ENCODE peak calls at places on chromosomes 11 and 22, in eight cellular contexts. B is heart right ventricle, K is frontal cortex, M is Ammon's horn, V is GM18507, I is adrenal gland, N is cardiac muscle cell, Z is DMS 273 treated with DMSO at 0.1 percent for 48 hours. O is an unnamed sample.

GRCh38 chr11:124920870-124921609 is 2.0 kb downstream of the HEPN1 start:
- DNase-seq in B (peak), K (peak), M (no peak), V (peak), I (peak), N (peak), Z (no peak), O (no peak)

GRCh38 chr11:8329336-8329735 is 65.7 kb upstream of the LMO1 start:
- DNase-seq in B (no peak), K (no peak), M (no peak), V (no peak), I (no peak), N (no peak), Z (no peak), O (no peak)

GRCh38 chr11:1863352-1864215 is 10.7 kb downstream of the LSP1 start:
- DNase-seq in B (peak), K (peak), M (peak), V (no peak), I (peak), N (peak), Z (no peak), O (peak)

GRCh38 chr11:72038491-72038890 is 39.8 kb downstream of the IL18BP start:
- DNase-seq in B (peak), K (peak), M (peak), V (no peak), I (peak), N (no peak), Z (no peak), O (peak)

GRCh38 chr11:70066136-70066520 is 12.0 kb upstream of the ANO1 start:
- DNase-seq in B (no peak), K (no peak), M (no peak), V (no peak), I (no peak), N (no peak), Z (no peak), O (no peak)

GRCh38 chr22:17974703-17975372 is 49.5 kb downstream of the MICAL3 start:
- DNase-seq in B (no peak), K (no peak), M (no peak), V (no peak), I (no peak), N (no peak), Z (no peak), O (no peak)

GRCh38 chr11:86265194-86265593 is 20.6 kb downstream of the EED start:
- DNase-seq in B (no peak), K (no peak), M (no peak), V (no peak), I (no peak), N (no peak), Z (no peak), O (no peak)

GRCh38 chr11:1714908-1715885 is 18.2 kb downstream of the KRTAP5-6 start:
- DNase-seq in B (peak), K (no peak), M (no peak), V (no peak), I (peak), N (no peak), Z (no peak), O (no peak)

GRCh38 chr11:36239636-36240035 is 49.6 kb downstream of the COMMD9 start:
- DNase-seq in B (no peak), K (no peak), M (peak), V (no peak), I (no peak), N (no peak), Z (no peak), O (no peak)

GRCh38 chr22:17098379-17098819 is 13.6 kb downstream of the IL17RA start:
- DNase-seq in B (no peak), K (no peak), M (peak), V (no peak), I (no peak), N (no peak), Z (no peak), O (no peak)

GRCh38 chr11:35383953-35384352 is 35.4 kb downstream of the SLC1A2 start:
- DNase-seq in B (no peak), K (no peak), M (no peak), V (no peak), I (no peak), N (no peak), Z (no peak), O (no peak)

GRCh38 chr11:67264886-67265632 is 1.2 kb upstream of the GRK2 start:
- DNase-seq in B (no peak), K (no peak), M (no peak), V (no peak), I (peak), N (no peak), Z (no peak), O (no peak)

GRCh38 chr11:42498971-42499370 is 812.8 kb upstream of the API5 start:
- DNase-seq in B (no peak), K (no peak), M (no peak), V (no peak), I (no peak), N (no peak), Z (no peak), O (no peak)

GRCh38 chr22:49546811-49547585 is 280.7 kb downstream of the BRD1 start:
- DNase-seq in B (no peak), K (no peak), M (no peak), V (no peak), I (no peak), N (no peak), Z (no peak), O (no peak)

GRCh38 chr11:104623518-104623917 is 274.7 kb downstream of the CASP12 start:
- DNase-seq in B (no peak), K (no peak), M (no peak), V (no peak), I (no peak), N (no peak), Z (no peak), O (no peak)

GRCh38 chr11:34907934-34908593 is 8.1 kb downstream of the APIP start:
- DNase-seq in B (no peak), K (no peak), M (no peak), V (no peak), I (no peak), N (no peak), Z (no peak), O (no peak)

GRCh38 chr22:48045369-48045768 is 1282.9 kb downstream of the TBC1D22A start:
- DNase-seq in B (no peak), K (no peak), M (no peak), V (peak), I (no peak), N (no peak), Z (no peak), O (no peak)

GRCh38 chr22:25548866-25549464 is 15.5 kb upstream of the GRK3 start:
- DNase-seq in B (no peak), K (no peak), M (no peak), V (no peak), I (no peak), N (no peak), Z (no peak), O (no peak)

GRCh38 chr11:7577226-7577882 is 63.6 kb downstream of the PPFIBP2 start:
- DNase-seq in B (peak), K (no peak), M (peak), V (no peak), I (no peak), N (no peak), Z (no peak), O (no peak)

GRCh38 chr22:36571991-36572390 is 43.0 kb upstream of the EIF3D start:
- DNase-seq in B (no peak), K (no peak), M (no peak), V (no peak), I (no peak), N (no peak), Z (no peak), O (no peak)

GRCh38 chr22:40411506-40411861 is 41.1 kb downstream of the SGSM3 start:
- DNase-seq in B (no peak), K (no peak), M (no peak), V (no peak), I (no peak), N (no peak), Z (no peak), O (no peak)

GRCh38 chr11:19382131-19382611 is 141.4 kb upstream of the E2F8 start:
- DNase-seq in B (no peak), K (no peak), M (peak), V (no peak), I (no peak), N (no peak), Z (no peak), O (no peak)

GRCh38 chr11:66317322-66317765 is 500 bp upstream of the CD248 start:
- DNase-seq in B (peak), K (no peak), M (no peak), V (no peak), I (no peak), N (peak), Z (no peak), O (peak)

GRCh38 chr11:106088896-106089295 is 11.4 kb downstream of the AASDHPPT start:
- DNase-seq in B (no peak), K (no peak), M (no peak), V (no peak), I (no peak), N (no peak), Z (no peak), O (no peak)

GRCh38 chr11:8267280-8267679 is 3.6 kb upstream of the LMO1 start:
- DNase-seq in B (no peak), K (no peak), M (no peak), V (no peak), I (no peak), N (no peak), Z (no peak), O (no peak)

GRCh38 chr22:45129703-45130524 is 33.8 kb upstream of the NUP50 start:
- DNase-seq in B (no peak), K (peak), M (no peak), V (no peak), I (no peak), N (no peak), Z (no peak), O (no peak)

GRCh38 chr11:120519474-120519873 is 7.9 kb downstream of the GRIK4 start:
- DNase-seq in B (no peak), K (no peak), M (no peak), V (no peak), I (no peak), N (no peak), Z (no peak), O (no peak)

GRCh38 chr22:29524440-29525191 is 28.9 kb downstream of the THOC5 start:
- DNase-seq in B (peak), K (no peak), M (no peak), V (peak), I (peak), N (peak), Z (no peak), O (no peak)

GRCh38 chr11:61739966-61740365 is 12.5 kb upstream of the MYRF start:
- DNase-seq in B (no peak), K (no peak), M (no peak), V (no peak), I (no peak), N (no peak), Z (no peak), O (no peak)

GRCh38 chr22:46269564-46269963 is 1.8 kb downstream of the TTC38 start:
- DNase-seq in B (no peak), K (no peak), M (no peak), V (no peak), I (no peak), N (no peak), Z (no peak), O (no peak)

GRCh38 chr22:18021431-18021830 is 2.9 kb downstream of the MICAL3 start:
- DNase-seq in B (no peak), K (no peak), M (no peak), V (no peak), I (no peak), N (no peak), Z (no peak), O (no peak)

GRCh38 chr11:76806131-76806530 is 23.0 kb downstream of the TSKU start:
- DNase-seq in B (no peak), K (peak), M (no peak), V (no peak), I (no peak), N (no peak), Z (no peak), O (no peak)

GRCh38 chr11:134685981-134686380 is 273.9 kb upstream of the B3GAT1 start:
- DNase-seq in B (no peak), K (no peak), M (no peak), V (no peak), I (no peak), N (no peak), Z (no peak), O (no peak)

GRCh38 chr22:42920101-42920820 is 63.2 kb upstream of the ARFGAP3 start:
- DNase-seq in B (no peak), K (no peak), M (no peak), V (no peak), I (no peak), N (no peak), Z (no peak), O (no peak)